ENCODE peak calls at places on chromosomes 16 and 17, in six cellular contexts. Y is NCI-H524; D is pons; Z is effector CD4-positive, alpha-beta T cell; K is CD4-positive, alpha-beta T cell; P is dorsolateral prefrontal cortex. W is an unnamed sample.

GRCh38 chr17:65666869-65667268 is 105.4 kb upstream of the AXIN2 start:
- DNase-seq in Z (no peak), D (no peak), K (no peak), P (no peak), Y (no peak), W (no peak)

GRCh38 chr17:9238340-9239259 is 217.3 kb downstream of the NTN1 start:
- DNase-seq in Y (no peak), P (no peak), K (no peak), Z (no peak), D (no peak), W (no peak)

GRCh38 chr16:48535831-48536599 is 74.0 kb downstream of the N4BP1 start:
- DNase-seq in P (no peak), Y (no peak), D (peak), K (no peak), Z (no peak), W (no peak)

GRCh38 chr17:76714822-76715461 is 4.2 kb upstream of the MXRA7 start:
- DNase-seq in Y (no peak), K (peak), P (peak), D (peak), Z (peak), W (no peak)

GRCh38 chr17:68403122-68403521 is 54.2 kb downstream of the WIPI1 start:
- DNase-seq in P (no peak), K (no peak), Z (no peak), Y (no peak), D (no peak), W (no peak)

GRCh38 chr17:73393381-73393780 is 81.6 kb upstream of the CDC42EP4 start:
- DNase-seq in Z (no peak), Y (no peak), K (no peak), P (no peak), D (no peak), W (no peak)

GRCh38 chr16:997440-998051 is 16.0 kb downstream of the SOX8 start:
- DNase-seq in D (no peak), Y (no peak), Z (peak), K (peak), P (no peak), W (no peak)

GRCh38 chr16:31876955-31877828 is 3.6 kb downstream of the ZNF267 start:
- DNase-seq in P (no peak), Y (no peak), K (no peak), D (peak), Z (peak), W (peak)

GRCh38 chr17:9890124-9890523 is 14.9 kb downstream of the RCVRN start:
- DNase-seq in P (no peak), K (no peak), D (no peak), Z (no peak), Y (peak), W (no peak)

GRCh38 chr17:80119839-80120238 is 18.5 kb downstream of the GAA start:
- DNase-seq in K (no peak), D (no peak), Y (no peak), Z (no peak), P (no peak), W (no peak)

GRCh38 chr16:27767081-27767480 is 217.1 kb downstream of the KATNIP start:
- DNase-seq in D (no peak), K (no peak), Z (no peak), P (no peak), Y (no peak), W (no peak)

GRCh38 chr17:1047886-1048470 is 51.0 kb downstream of the TIMM22 start:
- DNase-seq in Y (no peak), Z (no peak), P (no peak), D (no peak), K (no peak), W (no peak)

GRCh38 chr17:80259642-80260535 is 763 bp upstream of the RNF213 start:
- DNase-seq in D (peak), Z (peak), K (peak), P (no peak), Y (peak), W (no peak)

GRCh38 chr16:79061199-79061598 is 539.3 kb downstream of the MAF start:
- DNase-seq in Y (no peak), P (no peak), K (no peak), Z (no peak), D (no peak), W (peak)

GRCh38 chr17:13346081-13346533 is 255.6 kb downstream of the HS3ST3A1 start:
- DNase-seq in Y (no peak), K (no peak), P (no peak), Z (no peak), D (no peak), W (no peak)